ENCODE peak calls at places on chromosomes 16 and 17, in four cellular contexts. Z is mesendoderm, N is right lobe of liver, T is psoas muscle. X is an unnamed sample.
A peak's percentile ranks its signal among the peaks of the same experiment; 100 is the strongest.

GRCh38 chr17:63848834-63849689 is 6.6 kb upstream of the SMARCD2 start:
- DNase-seq in Z (peak; percentile 97), N (peak; percentile 94), T (peak; percentile 95), X (peak; percentile 75)

GRCh38 chr16:12449795-12450194 is 353.9 kb downstream of the CPPED1 start:
- DNase-seq in Z (no peak), N (no peak), T (no peak), X (no peak)

GRCh38 chr16:86387461-86388440 is 122.6 kb upstream of the FOXF1 start:
- DNase-seq in Z (peak; percentile 84), N (no peak), T (no peak), X (no peak)

GRCh38 chr17:78356163-78356713 is 3.6 kb downstream of the SOCS3 start:
- DNase-seq in Z (peak; percentile 97), N (no peak), T (no peak), X (peak; percentile 74)

GRCh38 chr17:66091440-66092080 is 100.4 kb downstream of the CEP112 start:
- DNase-seq in Z (no peak), N (no peak), T (no peak), X (no peak)

GRCh38 chr16:8831450-8832382 is 34.1 kb downstream of the PMM2 start:
- DNase-seq in Z (peak; percentile 78), N (no peak), T (no peak), X (no peak)

GRCh38 chr16:15575293-15576049 is 67.5 kb downstream of the MARF1 start:
- DNase-seq in Z (no peak), N (no peak), T (no peak), X (no peak)

GRCh38 chr16:54171855-54172537 is 114.6 kb downstream of the IRX3 start:
- DNase-seq in Z (peak; percentile 9), N (no peak), T (no peak), X (no peak)

GRCh38 chr17:76095943-76096342 is 7.6 kb downstream of the EXOC7 start:
- DNase-seq in Z (no peak), N (peak; percentile 27), T (no peak), X (no peak)

GRCh38 chr16:3285131-3285530 is 1.8 kb downstream of the ZNF263 start:
- DNase-seq in Z (peak; percentile 51), N (no peak), T (no peak), X (no peak)

GRCh38 chr17:58487589-58488427 is at the start of gene HSF5:
- DNase-seq in Z (no peak), N (peak; percentile 62), T (peak; percentile 28), X (no peak)

GRCh38 chr16:85197611-85198566 is 85.6 kb upstream of the CIBAR2 start:
- DNase-seq in Z (no peak), N (no peak), T (no peak), X (no peak)

GRCh38 chr16:354286-354881 is 1.9 kb upstream of the AXIN1 start:
- DNase-seq in Z (no peak), N (no peak), T (no peak), X (no peak)

GRCh38 chr16:912322-912683 is 58.5 kb downstream of the LMF1 start:
- DNase-seq in Z (no peak), N (no peak), T (no peak), X (no peak)

GRCh38 chr17:13160790-13161189 is 143.0 kb upstream of the ELAC2 start:
- DNase-seq in Z (no peak), N (no peak), T (no peak), X (no peak)

GRCh38 chr16:85187002-85187401 is 74.7 kb upstream of the CIBAR2 start:
- DNase-seq in Z (peak; percentile 65), N (no peak), T (peak; percentile 64), X (no peak)

GRCh38 chr17:64509179-64509578 is 2.4 kb downstream of the CEP95 start:
- DNase-seq in Z (no peak), N (no peak), T (no peak), X (no peak)

GRCh38 chr17:34171245-34171818 is 83.8 kb upstream of the CCL2 start:
- DNase-seq in Z (peak; percentile 86), N (no peak), T (peak; percentile 38), X (no peak)

GRCh38 chr16:51134269-51134812 is 16.7 kb downstream of the SALL1 start:
- DNase-seq in Z (peak; percentile 71), N (no peak), T (no peak), X (no peak)

GRCh38 chr16:23504076-23504452 is 6.2 kb downstream of the GGA2 start:
- DNase-seq in Z (no peak), N (no peak), T (peak; percentile 56), X (no peak)

GRCh38 chr17:19539841-19540311 is 6.2 kb downstream of the SLC47A1 start:
- DNase-seq in Z (no peak), N (peak; percentile 68), T (no peak), X (no peak)

GRCh38 chr16:48054881-48055601 is 100.8 kb downstream of the ABCC12 start:
- DNase-seq in Z (peak; percentile 85), N (peak; percentile 59), T (peak; percentile 16), X (peak; percentile 64)

GRCh38 chr17:54172654-54173316 is 350.1 kb downstream of the KIF2B start:
- DNase-seq in Z (peak; percentile 50), N (no peak), T (no peak), X (no peak)

GRCh38 chr17:11506635-11507034 is 91.6 kb upstream of the DNAH9 start:
- DNase-seq in Z (peak; percentile 84), N (no peak), T (no peak), X (no peak)

GRCh38 chr16:85767569-85767968 is 16.7 kb upstream of the C16orf74 start:
- DNase-seq in Z (peak; percentile 80), N (no peak), T (no peak), X (no peak)

DNA sequence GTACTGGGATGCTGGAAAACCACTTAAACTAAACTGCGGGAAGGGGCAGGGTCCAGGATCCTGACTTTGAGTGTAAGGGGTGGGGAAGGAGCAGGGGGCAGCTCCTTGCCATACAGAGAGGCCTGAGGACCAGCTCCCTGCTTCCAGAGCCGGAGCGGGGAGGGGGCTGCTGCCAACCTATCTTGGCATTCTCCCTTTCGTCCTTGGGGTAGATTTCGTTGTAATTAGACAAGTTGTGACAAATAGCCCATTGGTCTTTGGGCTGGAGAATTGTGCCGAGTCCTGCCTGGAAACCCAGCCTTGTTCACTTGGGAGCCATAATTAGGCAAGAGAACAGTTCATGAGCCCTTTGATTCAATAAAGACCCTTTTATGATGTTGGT is 175.5 kb downstream of the RAB11FIP4 start:
- DNase-seq in Z (no peak), N (no peak), T (no peak), X (no peak)
- H3K27ac ChIP-seq in Z (no peak overlapping the region), N (peak overlapping the region; percentile 86), T (no peak overlapping the region), X (no peak overlapping the region)

GRCh38 chr17:41519501-41520224 is 973 bp upstream of the KRT15 start:
- DNase-seq in Z (no peak), N (no peak), T (no peak), X (no peak)
- H3K27ac ChIP-seq in Z (no peak overlapping the region), N (no peak overlapping the region), T (no peak overlapping the region), X (no peak overlapping the region)

DNA sequence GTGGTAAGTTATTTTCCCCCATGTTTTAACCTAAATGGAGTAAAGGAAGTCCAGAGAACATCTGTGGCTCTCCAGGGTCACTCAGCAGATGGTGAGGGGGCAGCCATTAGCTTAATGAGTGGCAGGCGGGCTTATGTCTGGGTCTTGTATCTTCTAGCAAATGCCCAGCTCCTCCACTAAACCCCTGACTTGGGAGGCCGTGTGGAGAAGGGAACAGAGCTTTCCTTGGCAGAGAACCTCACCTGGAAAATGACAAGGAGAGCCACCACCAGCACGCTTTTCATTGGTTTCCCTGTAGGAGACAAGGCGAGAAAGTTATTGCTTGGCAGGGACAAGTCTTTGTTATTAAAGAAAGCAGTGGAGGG is 6.6 kb downstream of the CCR7 start:
- DNase-seq in Z (no peak), N (no peak), T (no peak), X (no peak)
- H3K27ac ChIP-seq in Z (no peak overlapping the region), N (no peak overlapping the region), T (no peak overlapping the region), X (no peak overlapping the region)

DNA sequence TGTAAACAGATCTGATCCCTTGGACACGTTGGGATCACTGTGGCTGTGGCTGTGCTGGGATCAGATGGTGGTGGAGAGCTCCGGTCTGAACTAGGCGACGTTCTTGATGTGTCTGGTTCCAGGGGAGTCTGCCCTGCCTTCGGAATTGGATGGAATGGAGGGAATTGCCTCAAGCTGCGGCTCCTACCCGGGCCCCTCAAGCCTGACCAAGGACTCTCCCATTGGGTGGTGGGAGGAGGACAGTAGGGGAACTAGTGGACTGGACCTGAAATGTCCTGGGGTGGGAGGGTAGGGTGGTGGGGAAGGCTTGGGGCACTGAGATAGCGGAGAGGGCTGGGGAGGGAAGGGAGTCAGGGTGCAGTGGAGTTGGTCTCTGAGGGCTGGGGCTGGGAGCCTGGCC is 3.2 kb upstream of the UBALD1 start:
- DNase-seq in Z (no peak), N (no peak), T (no peak), X (no peak)
- H3K27ac ChIP-seq in Z (no peak overlapping the region), N (peak overlapping the region; percentile 97), T (peak overlapping the region; percentile 97), X (no peak overlapping the region)

DNA sequence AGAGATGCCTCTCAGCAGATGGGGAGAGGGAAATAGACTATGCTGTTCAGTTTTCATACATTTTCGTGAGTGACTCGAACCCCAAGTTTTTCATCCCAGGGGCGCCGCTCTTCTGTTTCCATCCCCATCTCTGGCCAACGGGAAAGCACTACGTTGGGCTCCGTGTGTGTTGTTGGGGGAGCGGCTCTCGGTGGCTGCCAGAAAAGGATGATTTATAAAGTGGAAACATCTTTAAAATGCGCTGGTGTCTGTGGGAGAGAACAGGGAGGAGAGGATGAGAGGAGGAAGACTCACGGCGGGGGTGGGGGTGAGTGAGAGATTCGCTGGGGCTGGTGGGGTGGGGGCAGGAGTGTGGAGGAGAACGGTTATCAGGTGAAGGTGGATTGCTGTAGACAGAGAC is 5.8 kb downstream of the TBX4 start:
- DNase-seq in Z (no peak), N (no peak), T (no peak), X (no peak)
- H3K27ac ChIP-seq in Z (no peak overlapping the region), N (no peak overlapping the region), T (no peak overlapping the region), X (no peak overlapping the region)

GRCh38 chr16:82456683-82457082 is 170.1 kb upstream of the CDH13 start:
- DNase-seq in Z (peak; percentile 80), N (no peak), T (peak; percentile 26), X (no peak)

GRCh38 chr16:82464192-82464591 is 162.6 kb upstream of the CDH13 start:
- DNase-seq in Z (no peak), N (no peak), T (no peak), X (no peak)

GRCh38 chr16:82459580-82460256 is 167.1 kb upstream of the CDH13 start:
- DNase-seq in Z (no peak), N (no peak), T (no peak), X (no peak)

GRCh38 chr16:82460761-82461160 is 166.0 kb upstream of the CDH13 start:
- DNase-seq in Z (peak; percentile 55), N (no peak), T (no peak), X (no peak)
- H3K27ac ChIP-seq in Z (no peak overlapping the region), N (no peak overlapping the region), T (no peak overlapping the region), X (no peak overlapping the region)

X was measured in substantia nigra.